ENCODE peak calls at places on chromosome 3, in seven cellular contexts. X is breast epithelium, J is suprapubic skin, Q is GM23338, H is stomach, L is endothelial cell of umbilical vein, G is SK-N-MC. U is an unnamed sample.
A peak's percentile ranks its signal among the peaks of the same experiment; 100 is the strongest.

GRCh38 chr3:9327578-9327977 is 35.3 kb upstream of the THUMPD3 start:
- DNase-seq in X (no peak), L (no peak), J (no peak), Q (no peak), G (no peak), H (no peak), U (no peak)

GRCh38 chr3:63089735-63090134 is 188.4 kb upstream of the SYNPR start:
- DNase-seq in H (no peak), J (no peak), L (no peak), Q (no peak), X (no peak), G (no peak), U (no peak)

GRCh38 chr3:135097276-135097946 is 302.4 kb downstream of the EPHB1 start:
- DNase-seq in G (no peak), Q (no peak), H (no peak), L (no peak), J (no peak), X (no peak), U (no peak)

GRCh38 chr3:37856381-37856780 is 5.3 kb upstream of the CTDSPL start:
- DNase-seq in X (peak; percentile 50), L (no peak), G (no peak), H (peak; percentile 81), J (no peak), Q (no peak), U (no peak)

GRCh38 chr3:185528481-185529009 is 23.8 kb downstream of the LIPH start:
- DNase-seq in Q (no peak), X (no peak), G (no peak), J (no peak), L (no peak), H (no peak), U (no peak)

GRCh38 chr3:9248232-9249191 is 934 bp downstream of the SRGAP3 start:
- DNase-seq in L (no peak), J (no peak), H (peak; percentile 32), Q (no peak), X (peak; percentile 37), G (no peak), U (no peak)

GRCh38 chr3:39128951-39129350 is 21.5 kb downstream of the TTC21A start:
- DNase-seq in H (no peak), L (no peak), G (no peak), Q (no peak), X (no peak), J (no peak), U (peak; percentile 57)

GRCh38 chr3:120440762-120441161 is 10.0 kb downstream of the FSTL1 start:
- DNase-seq in L (no peak), J (no peak), Q (no peak), H (no peak), X (no peak), G (no peak), U (no peak)

GRCh38 chr3:185766645-185767323 is 58.1 kb downstream of the IGF2BP2 start:
- DNase-seq in G (no peak), L (no peak), X (no peak), H (no peak), J (no peak), Q (no peak), U (no peak)

GRCh38 chr3:112134335-112135124 is 1.5 kb upstream of the GCSAM start:
- DNase-seq in H (no peak), G (no peak), Q (no peak), X (no peak), J (no peak), L (no peak), U (no peak)

GRCh38 chr3:123623346-123623880 is 38.6 kb upstream of the HACD2 start:
- DNase-seq in L (no peak), H (no peak), Q (no peak), J (no peak), X (no peak), G (no peak), U (no peak)

GRCh38 chr3:113194747-113195400 is 16.5 kb upstream of the BOC start:
- DNase-seq in L (no peak), J (no peak), G (no peak), X (no peak), H (no peak), Q (no peak), U (no peak)

GRCh38 chr3:31055757-31056156 is 161.3 kb upstream of the GADL1 start:
- DNase-seq in L (no peak), Q (no peak), J (no peak), G (no peak), X (no peak), H (no peak), U (no peak)

GRCh38 chr3:161266731-161267150 is 45.6 kb downstream of the NMD3 start:
- DNase-seq in H (no peak), G (peak; percentile 30), X (no peak), J (no peak), L (peak; percentile 87), Q (no peak), U (no peak)

GRCh38 chr3:8485141-8485840 is 16.3 kb upstream of the LMCD1 start:
- DNase-seq in Q (no peak), L (no peak), J (no peak), G (no peak), H (no peak), X (no peak), U (no peak)

GRCh38 chr3:134927596-134927995 is 132.5 kb downstream of the EPHB1 start:
- DNase-seq in X (no peak), Q (no peak), G (no peak), H (no peak), L (no peak), J (no peak), U (no peak)

GRCh38 chr3:57951106-57951882 is 56.9 kb upstream of the FLNB start:
- DNase-seq in L (peak; percentile 95), X (peak; percentile 40), G (no peak), J (peak; percentile 76), Q (no peak), H (peak; percentile 48), U (peak; percentile 78)

GRCh38 chr3:192861972-192862371 is 55.7 kb downstream of the MB21D2 start:
- DNase-seq in H (no peak), Q (no peak), X (no peak), G (no peak), J (no peak), L (no peak), U (no peak)

GRCh38 chr3:119817071-119817470 is 35.2 kb downstream of the NR1I2 start:
- DNase-seq in H (no peak), G (no peak), X (no peak), J (no peak), Q (no peak), L (no peak), U (no peak)

GRCh38 chr3:98534734-98535133 is 3.0 kb downstream of the GPR15 start:
- DNase-seq in L (no peak), Q (no peak), G (no peak), H (no peak), X (no peak), J (no peak), U (no peak)

GRCh38 chr3:98532275-98532637 is 478 bp downstream of the GPR15 start:
- DNase-seq in J (no peak), G (no peak), H (no peak), Q (no peak), X (no peak), L (no peak), U (no peak)

GRCh38 chr3:98531622-98532274 is at the start of gene GPR15:
- DNase-seq in X (no peak), L (no peak), G (no peak), H (no peak), J (no peak), Q (no peak), U (no peak)

GRCh38 chr3:98534168-98534567 is 2.4 kb downstream of the GPR15 start:
- DNase-seq in L (no peak), G (no peak), J (no peak), X (no peak), Q (no peak), H (no peak), U (no peak)

GRCh38 chr3:98532709-98533571 is 1.2 kb downstream of the GPR15 start:
- DNase-seq in L (no peak), Q (no peak), H (no peak), G (no peak), J (no peak), X (no peak), U (no peak)
- H3K4me3 ChIP-seq in L (no peak overlapping the region), Q (no peak overlapping the region), H (no peak overlapping the region), G (no peak overlapping the region), J (no peak overlapping the region), X (no peak overlapping the region), U (no peak overlapping the region)

GRCh38 chr3:66475386-66476020 is 25.3 kb downstream of the LRIG1 start:
- DNase-seq in Q (no peak), X (no peak), L (no peak), H (no peak), G (no peak), J (no peak), U (no peak)
- TF ChIP-seq POLR2AphosphoS5 in Q (no peak), X (no peak), L (no peak), H (peak; percentile 18), G (no peak), J (no peak), U (no peak)

GRCh38 chr3:15794303-15794771 is 3.4 kb downstream of the ANKRD28 start:
- DNase-seq in H (no peak), G (no peak), L (peak; percentile 58), J (no peak), Q (no peak), X (no peak), U (no peak)

GRCh38 chr3:15794842-15795562 is 2.8 kb downstream of the ANKRD28 start:
- DNase-seq in J (no peak), G (no peak), X (no peak), H (no peak), Q (no peak), L (peak; percentile 68), U (no peak)

GRCh38 chr3:15795563-15796308 is 2.0 kb downstream of the ANKRD28 start:
- DNase-seq in G (no peak), Q (no peak), L (peak; percentile 68), J (no peak), X (no peak), H (no peak), U (no peak)

GRCh38 chr3:15796331-15796730 is 1.4 kb downstream of the ANKRD28 start:
- DNase-seq in Q (no peak), G (no peak), J (no peak), H (no peak), L (peak; percentile 45), X (no peak), U (no peak)

DNA sequence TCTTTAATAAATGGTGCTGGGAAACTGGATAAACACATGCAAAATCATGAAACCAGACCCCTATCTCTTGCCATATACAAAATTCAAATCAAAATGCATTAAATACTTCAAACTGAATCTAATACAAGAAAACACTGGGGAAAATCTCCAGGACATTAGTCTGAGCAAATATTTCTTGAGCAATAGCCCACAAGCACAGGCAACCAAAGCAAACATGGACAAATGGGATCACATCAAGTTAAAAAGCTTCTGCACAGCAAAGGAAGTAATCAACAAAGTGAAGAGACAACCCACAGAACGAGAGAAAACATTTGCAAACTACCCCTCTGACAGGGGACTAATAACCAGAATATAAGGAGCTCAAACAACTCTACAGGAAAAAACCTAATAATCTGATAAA is 6.3 kb downstream of the ANKRD28 start:
- DNase-seq in X (no peak), L (no peak), G (no peak), H (no peak), Q (no peak), J (no peak), U (no peak)
- H3K4me3 ChIP-seq in X (no peak overlapping the region), L (no peak overlapping the region), G (no peak overlapping the region), H (no peak overlapping the region), Q (no peak overlapping the region), J (no peak overlapping the region), U (no peak overlapping the region)

DNA sequence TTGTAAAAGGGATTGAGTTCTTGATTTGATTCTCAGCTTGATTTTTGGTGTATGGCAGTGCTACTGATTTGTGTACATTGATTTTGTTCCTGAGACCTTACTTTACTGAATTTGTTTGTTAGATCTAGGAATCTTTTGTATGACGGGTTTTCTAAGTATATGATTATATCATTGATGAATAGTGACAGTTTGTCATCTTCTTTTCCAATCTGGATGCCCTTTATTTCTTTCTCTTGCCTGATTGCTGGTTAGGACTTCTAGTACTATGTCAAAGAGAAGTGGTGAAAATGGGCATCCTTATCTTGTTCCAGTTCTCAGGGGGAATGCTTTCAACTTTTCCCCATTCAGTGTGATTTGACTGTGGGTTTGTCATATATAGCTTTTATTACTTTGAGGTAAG is 103.0 kb downstream of the DOCK3 start:
- DNase-seq in X (no peak), J (no peak), H (no peak), Q (no peak), L (no peak), G (no peak), U (no peak)
- TF ChIP-seq POLR2AphosphoS5 in X (no peak), J (no peak), H (no peak), Q (no peak), L (no peak), G (no peak), U (no peak)